ENCODE peak calls at places on chromosomes 11 and 22, in six cellular contexts. Y is AG04450; U is cardiac muscle cell; B is activated T-cell treated with anti-CD3 and anti-CD28 coated beads for 1 hour; W is stimulated activated CD4-positive, alpha-beta T cell treated with anti-CD3 and anti-CD28 coated beads, Interleukin-2, amount 100 ng/mL, for 48 hours; T is fibroblast of the aortic adventitia. A is an unnamed sample.

GRCh38 chr22:18101536-18101935 is 9.1 kb upstream of the TUBA8 start:
- DNase-seq in Y (no peak), U (no peak), B (no peak), W (no peak), T (no peak), A (no peak)

GRCh38 chr11:69636512-69636866 is 4.5 kb upstream of the CCND1 start:
- DNase-seq in Y (peak; percentile 86), U (peak; percentile 98), B (no peak), W (no peak), T (peak; percentile 92), A (peak; percentile 87)

GRCh38 chr11:42778193-42778592 is 533.6 kb upstream of the API5 start:
- DNase-seq in Y (no peak), U (no peak), B (no peak), W (no peak), T (no peak), A (no peak)

GRCh38 chr11:86459682-86460460 is 85.2 kb downstream of the CCDC81 start:
- DNase-seq in Y (peak; percentile 83), U (peak; percentile 89), B (no peak), W (no peak), T (peak; percentile 95), A (peak; percentile 92)

GRCh38 chr11:3159296-3160190 is 5.6 kb downstream of the OSBPL5 start:
- DNase-seq in Y (no peak), U (peak; percentile 45), B (no peak), W (no peak), T (no peak), A (peak; percentile 29)

GRCh38 chr11:35618497-35619029 is 303 bp downstream of the FJX1 start:
- DNase-seq in Y (no peak), U (peak; percentile 56), B (no peak), W (peak; percentile 13), T (no peak), A (peak; percentile 38)

GRCh38 chr11:18522388-18522787 is 4.4 kb downstream of the TSG101 start:
- DNase-seq in Y (no peak), U (peak; percentile 15), B (no peak), W (no peak), T (peak; percentile 1), A (peak; percentile 36)

GRCh38 chr11:32434116-32434386 is 1.3 kb downstream of the WT1 start:
- DNase-seq in Y (no peak), U (no peak), B (no peak), W (no peak), T (no peak), A (no peak)

GRCh38 chr11:66076561-66076960 is 6.5 kb downstream of the PACS1 start:
- DNase-seq in Y (no peak), U (peak; percentile 48), B (no peak), W (no peak), T (peak; percentile 37), A (no peak)

GRCh38 chr11:3615998-3616397 is 25.8 kb downstream of the ART5 start:
- DNase-seq in Y (no peak), U (no peak), B (no peak), W (no peak), T (no peak), A (no peak)

GRCh38 chr11:3907590-3907989 is 52.1 kb downstream of the STIM1 start:
- DNase-seq in Y (no peak), U (no peak), B (no peak), W (no peak), T (no peak), A (no peak)

GRCh38 chr11:24496728-24497396 is at the start of gene LUZP2:
- DNase-seq in Y (no peak), U (peak; percentile 38), B (no peak), W (no peak), T (peak; percentile 13), A (no peak)

GRCh38 chr11:556175-556699 is 4.3 kb downstream of the LMNTD2 start:
- DNase-seq in Y (no peak), U (no peak), B (no peak), W (no peak), T (no peak), A (no peak)